ENCODE peak calls at places on chromosomes 7 and 10, in five cellular contexts. G is transverse colon; T is colonic mucosa; H is cardiac muscle cell; K is CD8-positive, alpha-beta T cell. F is an unnamed sample.

GRCh38 chr7:95578299-95578855 is 17.9 kb downstream of the PDK4 start:
- DNase-seq in G (no peak), T (no peak), H (no peak), K (no peak), F (no peak)

GRCh38 chr10:3850999-3851937 is 66.3 kb upstream of the KLF6 start:
- DNase-seq in G (no peak), T (no peak), H (no peak), K (no peak), F (no peak)

GRCh38 chr10:4270116-4270515 is 485.1 kb upstream of the KLF6 start:
- DNase-seq in G (no peak), T (no peak), H (no peak), K (no peak), F (no peak)

GRCh38 chr10:11573497-11573896 is 38.0 kb downstream of the USP6NL start:
- DNase-seq in G (no peak), T (no peak), H (peak; percentile 11), K (no peak), F (no peak)

GRCh38 chr7:155000795-155001194 is 2.1 kb downstream of the PAXIP1 start:
- DNase-seq in G (peak; percentile 22), T (peak; percentile 40), H (no peak), K (no peak), F (no peak)

GRCh38 chr7:129188892-129189660 is 643 bp downstream of the SMO start:
- DNase-seq in G (no peak), T (no peak), H (peak; percentile 58), K (no peak), F (peak; percentile 44)

GRCh38 chr7:88301924-88302323 is 4.8 kb downstream of the STEAP4 start:
- DNase-seq in G (no peak), T (no peak), H (no peak), K (no peak), F (no peak)

GRCh38 chr10:18254086-18254485 is 113.9 kb downstream of the CACNB2 start:
- DNase-seq in G (no peak), T (no peak), H (no peak), K (no peak), F (no peak)

GRCh38 chr10:71128311-71129010 is 83.9 kb upstream of the UNC5B start:
- DNase-seq in G (no peak), T (peak; percentile 34), H (no peak), K (no peak), F (no peak)

DNA sequence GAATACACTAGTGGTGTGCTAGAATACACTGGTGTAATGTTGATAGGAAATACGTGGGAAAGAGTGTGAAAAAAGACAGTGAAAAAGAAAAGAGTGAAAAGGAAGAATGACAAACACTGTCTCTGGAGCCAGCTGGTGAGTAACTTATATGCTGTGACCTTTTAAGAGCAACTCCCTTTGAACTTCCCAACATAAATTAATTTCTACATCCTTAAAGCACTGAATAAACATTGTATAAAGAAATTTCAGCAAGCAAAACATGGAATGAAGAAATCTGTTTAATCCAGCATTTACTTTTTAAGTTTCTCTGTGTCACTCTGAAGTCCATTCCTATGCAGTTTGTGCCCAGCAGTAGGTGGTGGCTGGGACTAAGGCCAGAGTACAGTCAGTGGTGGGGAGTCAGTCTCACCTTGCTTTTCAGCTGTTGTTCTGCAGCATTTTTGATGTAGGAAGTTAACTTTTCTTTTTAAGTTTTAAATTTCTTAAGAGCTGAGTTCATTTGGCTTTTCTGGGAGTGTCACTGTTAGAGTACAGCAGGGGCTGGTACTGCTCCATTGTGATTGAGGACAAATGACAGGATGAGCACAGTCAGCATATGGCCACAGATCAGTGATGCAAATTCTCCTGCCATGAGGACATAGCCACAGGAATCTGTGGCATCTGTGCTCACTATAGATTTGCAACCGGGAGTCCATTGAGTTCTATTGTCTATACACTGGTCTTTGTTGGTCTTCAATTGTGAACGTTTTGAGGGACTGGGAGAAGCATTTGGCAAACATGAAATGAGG is 321.8 kb downstream of the ZNF248 start:
- DNase-seq in G (no peak), T (no peak), H (no peak), K (no peak), F (no peak)
- H3K9me3 ChIP-seq in G (no peaks in the 10 kb centered on the region), T (no peaks in the 10 kb centered on the region), H (no peaks in the 10 kb centered on the region), K (no peaks in the 10 kb centered on the region), F (peaks cover 18% of the 10 kb centered on the region)

GRCh38 chr10:111522551-111522950 is 445.7 kb downstream of the ADRA2A start:
- DNase-seq in G (no peak), T (no peak), H (no peak), K (no peak), F (no peak)

GRCh38 chr10:111523016-111523415 is 446.2 kb downstream of the ADRA2A start:
- DNase-seq in G (no peak), T (no peak), H (no peak), K (no peak), F (no peak)

GRCh38 chr10:111522141-111522540 is 445.3 kb downstream of the ADRA2A start:
- DNase-seq in G (no peak), T (no peak), H (no peak), K (no peak), F (no peak)

GRCh38 chr10:111524134-111524533 is 447.3 kb downstream of the ADRA2A start:
- DNase-seq in G (no peak), T (no peak), H (no peak), K (no peak), F (no peak)

DNA sequence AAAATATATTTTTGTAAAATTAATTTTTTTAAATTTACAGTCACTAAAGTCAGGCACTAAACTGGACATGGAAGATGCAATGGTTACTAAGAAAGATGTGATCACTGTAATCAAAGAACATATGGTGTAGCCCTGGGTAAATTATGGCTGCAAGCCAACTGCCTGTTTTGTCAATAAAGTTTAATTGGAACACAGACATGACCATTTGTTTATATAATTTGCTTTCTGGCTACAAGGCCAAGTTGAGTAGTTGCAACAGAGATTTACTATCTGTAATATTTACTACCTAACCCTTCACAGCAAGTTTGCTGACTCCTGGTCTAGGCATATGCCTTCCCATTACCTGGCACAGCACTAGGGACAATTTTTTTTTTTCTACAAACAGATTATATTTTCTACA is 448.9 kb downstream of the ADRA2A start:
- DNase-seq in G (no peak), T (no peak), H (no peak), K (no peak), F (no peak)
- TF ChIP-seq CTCF in G (no peak), T (no peak), H (no peak), K (no peak), F (no peak)

GRCh38 chr7:90769036-90769435 is 172.9 kb downstream of the CDK14 start:
- DNase-seq in G (no peak), T (no peak), H (no peak), K (no peak), F (no peak)
- H3K9me3 ChIP-seq in G (no peaks in the 10 kb centered on the region), T (no peaks in the 10 kb centered on the region), H (no peaks in the 10 kb centered on the region), K (no peaks in the 10 kb centered on the region), F (no peaks in the 10 kb centered on the region)

GRCh38 chr7:37826825-37827224 is 21.6 kb upstream of the NME8 start:
- DNase-seq in G (no peak), T (no peak), H (no peak), K (no peak), F (no peak)

GRCh38 chr7:37833818-37834146 is 14.6 kb upstream of the NME8 start:
- DNase-seq in G (no peak), T (no peak), H (no peak), K (no peak), F (no peak)

GRCh38 chr7:37831214-37831613 is 17.2 kb upstream of the NME8 start:
- DNase-seq in G (no peak), T (no peak), H (no peak), K (no peak), F (no peak)

GRCh38 chr7:37833107-37833817 is 15.1 kb upstream of the NME8 start:
- DNase-seq in G (peak; percentile 32), T (peak; percentile 25), H (peak; percentile 71), K (peak; percentile 41), F (peak; percentile 41)

GRCh38 chr7:37832194-37832593 is 16.2 kb upstream of the NME8 start:
- DNase-seq in G (peak; percentile 57), T (peak; percentile 64), H (no peak), K (no peak), F (no peak)
- TF ChIP-seq CTCF in G (no peak), T (no peak), H (peak; percentile 20), K (no peak), F (no peak)

GRCh38 chr7:139663608-139664177 is 114.1 kb downstream of the HIPK2 start:
- DNase-seq in G (no peak), T (no peak), H (no peak), K (no peak), F (no peak)
- H3K9me3 ChIP-seq in G (no peaks in the 10 kb centered on the region), T (no peaks in the 10 kb centered on the region), H (no peaks in the 10 kb centered on the region), K (no peaks in the 10 kb centered on the region), F (no peaks in the 10 kb centered on the region)

GRCh38 chr7:76166404-76167255 is 35.1 kb upstream of the SRRM3 start:
- DNase-seq in G (peak; percentile 98), T (peak; percentile 98), H (peak; percentile 98), K (peak; percentile 90), F (peak; percentile 99)
- TF ChIP-seq CTCF in G (peak; percentile 60), T (no peak), H (peak; percentile 32), K (no peak), F (no peak)

GRCh38 chr10:33790506-33791283 is 456.2 kb upstream of the NRP1 start:
- DNase-seq in G (no peak), T (no peak), H (no peak), K (no peak), F (no peak)
- H3K9me3 ChIP-seq in G (no peaks in the 10 kb centered on the region), T (no peaks in the 10 kb centered on the region), H (no peaks in the 10 kb centered on the region), K (no peaks in the 10 kb centered on the region), F (no peaks in the 10 kb centered on the region)

GRCh38 chr7:34497153-34497777 is 160.8 kb upstream of the NPSR1 start:
- DNase-seq in G (no peak), T (no peak), H (no peak), K (no peak), F (no peak)
- TF ChIP-seq CTCF in G (no peak), T (no peak), H (peak; percentile 29), K (no peak), F (peak; percentile 35)

GRCh38 chr7:53768191-53768590 is 732.8 kb downstream of the POM121L12 start:
- DNase-seq in G (no peak), T (no peak), H (no peak), K (no peak), F (no peak)
- H3K9me3 ChIP-seq in G (no peaks in the 10 kb centered on the region), T (no peaks in the 10 kb centered on the region), H (no peaks in the 10 kb centered on the region), K (no peaks in the 10 kb centered on the region), F (no peaks in the 10 kb centered on the region)

F was measured in Caco-2.